ENCODE peak calls at places on chromosomes 6 and 20, in six cellular contexts. One of them, this sample, is unnamed. For H3K9me3, the result is how much of the 10 kb centered on the place peaks cover.

GRCh38 chr20:63658749-63659187 is 656 bp downstream of the RTEL1 start:
- DNase-seq in breast epithelium: no peak
- DNase-seq in uterus: no peak
- DNase-seq in spleen: peak
- DNase-seq in ovary: no peak
- DNase-seq in body of pancreas: no peak
- DNase-seq in this sample: no peak

GRCh38 chr6:160532315-160532714 is 131.8 kb downstream of the LPA start:
- DNase-seq in body of pancreas: no peak
- DNase-seq in breast epithelium: no peak
- DNase-seq in ovary: no peak
- DNase-seq in uterus: no peak
- DNase-seq in spleen: no peak
- DNase-seq in this sample: no peak

GRCh38 chr6:79546186-79546585 is 9.0 kb upstream of the LCA5 start:
- DNase-seq in ovary: no peak
- DNase-seq in uterus: peak
- DNase-seq in body of pancreas: no peak
- DNase-seq in breast epithelium: no peak
- DNase-seq in spleen: no peak
- DNase-seq in this sample: no peak

GRCh38 chr20:53517146-53517545 is 76.5 kb downstream of the ZNF217 start:
- DNase-seq in breast epithelium: no peak
- DNase-seq in spleen: no peak
- DNase-seq in uterus: no peak
- DNase-seq in body of pancreas: no peak
- DNase-seq in ovary: no peak
- DNase-seq in this sample: peak

GRCh38 chr20:46852313-46852712 is 42.3 kb upstream of the EYA2 start:
- DNase-seq in body of pancreas: no peak
- DNase-seq in spleen: no peak
- DNase-seq in breast epithelium: no peak
- DNase-seq in uterus: no peak
- DNase-seq in ovary: no peak
- DNase-seq in this sample: no peak

GRCh38 chr6:145699462-145699861 is 35.9 kb downstream of the EPM2A start:
- DNase-seq in breast epithelium: no peak
- DNase-seq in spleen: no peak
- DNase-seq in uterus: no peak
- DNase-seq in ovary: no peak
- DNase-seq in body of pancreas: no peak
- DNase-seq in this sample: no peak

GRCh38 chr6:158011478-158011920 is 29.8 kb downstream of the SYNJ2 start:
- DNase-seq in uterus: peak
- DNase-seq in body of pancreas: no peak
- DNase-seq in spleen: peak
- DNase-seq in breast epithelium: no peak
- DNase-seq in ovary: no peak
- DNase-seq in this sample: no peak

GRCh38 chr20:19021406-19022117 is 190.9 kb upstream of the SLC24A3 start:
- DNase-seq in ovary: no peak
- DNase-seq in breast epithelium: no peak
- DNase-seq in uterus: no peak
- DNase-seq in spleen: no peak
- DNase-seq in body of pancreas: no peak
- DNase-seq in this sample: no peak

GRCh38 chr20:58553166-58553696 is 38.0 kb upstream of the APCDD1L start:
- DNase-seq in spleen: no peak
- DNase-seq in breast epithelium: no peak
- DNase-seq in body of pancreas: no peak
- DNase-seq in uterus: no peak
- DNase-seq in ovary: no peak
- DNase-seq in this sample: no peak

GRCh38 chr6:133447924-133448323 is 206.8 kb downstream of the EYA4 start:
- DNase-seq in body of pancreas: no peak
- DNase-seq in spleen: no peak
- DNase-seq in uterus: no peak
- DNase-seq in breast epithelium: no peak
- DNase-seq in ovary: no peak
- DNase-seq in this sample: no peak

GRCh38 chr6:133467231-133467981 is 226.2 kb downstream of the EYA4 start:
- DNase-seq in uterus: no peak
- DNase-seq in ovary: no peak
- DNase-seq in spleen: no peak
- DNase-seq in body of pancreas: no peak
- DNase-seq in breast epithelium: no peak
- DNase-seq in this sample: no peak

GRCh38 chr20:49319204-49319809 is 41.5 kb upstream of the ZNFX1 start:
- DNase-seq in breast epithelium: no peak
- DNase-seq in uterus: no peak
- DNase-seq in ovary: no peak
- DNase-seq in body of pancreas: no peak
- DNase-seq in spleen: no peak
- DNase-seq in this sample: no peak

GRCh38 chr6:63573899-63574553 is 1.7 kb downstream of the LOC128125822 start:
- DNase-seq in uterus: no peak
- DNase-seq in body of pancreas: peak
- DNase-seq in ovary: no peak
- DNase-seq in spleen: no peak
- DNase-seq in breast epithelium: no peak
- DNase-seq in this sample: peak

GRCh38 chr6:3230275-3231212 is 3.1 kb upstream of the TUBB2B start:
- DNase-seq in uterus: no peak
- DNase-seq in body of pancreas: no peak
- DNase-seq in breast epithelium: no peak
- DNase-seq in ovary: no peak
- DNase-seq in spleen: no peak
- DNase-seq in this sample: no peak

GRCh38 chr6:47477497-47478232 is at the start of gene CD2AP:
- DNase-seq in uterus: peak
- DNase-seq in ovary: peak
- DNase-seq in body of pancreas: peak
- DNase-seq in spleen: peak
- DNase-seq in breast epithelium: peak
- DNase-seq in this sample: peak

GRCh38 chr6:110537208-110538123 is 61.1 kb upstream of the SLC22A16 start:
- DNase-seq in body of pancreas: no peak
- DNase-seq in uterus: no peak
- DNase-seq in breast epithelium: no peak
- DNase-seq in spleen: no peak
- DNase-seq in ovary: no peak
- DNase-seq in this sample: no peak

GRCh38 chr20:62308102-62308822 is 5.5 kb downstream of the ADRM1 start:
- DNase-seq in ovary: no peak
- DNase-seq in spleen: no peak
- DNase-seq in body of pancreas: no peak
- DNase-seq in uterus: no peak
- DNase-seq in breast epithelium: no peak
- DNase-seq in this sample: no peak

GRCh38 chr20:62358171-62358719 is 8.9 kb downstream of the LAMA5 start:
- DNase-seq in ovary: no peak
- DNase-seq in body of pancreas: peak
- DNase-seq in uterus: peak
- DNase-seq in breast epithelium: no peak
- DNase-seq in spleen: no peak
- DNase-seq in this sample: no peak

GRCh38 chr20:1122388-1123315 is 4.2 kb downstream of the PSMF1 start:
- DNase-seq in ovary: no peak
- DNase-seq in breast epithelium: no peak
- DNase-seq in spleen: no peak
- DNase-seq in body of pancreas: peak
- DNase-seq in uterus: no peak
- DNase-seq in this sample: peak
- TF ChIP-seq POLR2A in ovary: no peak
- TF ChIP-seq POLR2A in breast epithelium: no peak
- TF ChIP-seq POLR2A in spleen: no peak
- TF ChIP-seq POLR2A in body of pancreas: no peak
- TF ChIP-seq POLR2A in uterus: no peak
- TF ChIP-seq POLR2A in this sample: no peak

DNA sequence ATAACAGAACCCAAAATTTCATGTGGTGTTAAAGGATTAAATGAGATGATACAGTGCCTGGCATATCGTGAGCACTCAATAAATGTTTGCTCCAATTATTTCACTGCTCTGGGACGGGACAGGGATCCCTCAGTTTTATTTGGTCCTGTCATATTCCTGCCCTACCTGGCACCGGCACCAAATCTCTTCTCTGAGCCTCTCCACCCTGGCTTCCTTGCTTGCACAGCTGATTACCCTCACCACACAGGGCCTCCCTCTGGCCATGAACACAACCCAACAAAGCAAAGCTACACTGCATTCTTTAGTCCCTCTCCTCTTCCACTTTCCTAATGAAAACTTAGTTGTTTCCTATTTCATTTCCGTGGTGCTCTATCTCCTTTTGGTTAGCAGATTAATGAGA is 16.4 kb downstream of the CHD6 start:
- DNase-seq in uterus: no peak
- DNase-seq in body of pancreas: no peak
- DNase-seq in spleen: no peak
- DNase-seq in breast epithelium: no peak
- DNase-seq in ovary: no peak
- DNase-seq in this sample: no peak
- H3K9me3 ChIP-seq in uterus: under half
- H3K9me3 ChIP-seq in body of pancreas: under half
- H3K9me3 ChIP-seq in spleen: under half
- H3K9me3 ChIP-seq in breast epithelium: under half
- H3K9me3 ChIP-seq in ovary: under half
- H3K9me3 ChIP-seq in this sample: under half

GRCh38 chr20:6017467-6017866 is 36.4 kb downstream of the LRRN4 start:
- DNase-seq in uterus: no peak
- DNase-seq in breast epithelium: no peak
- DNase-seq in ovary: no peak
- DNase-seq in body of pancreas: no peak
- DNase-seq in spleen: no peak
- DNase-seq in this sample: no peak

GRCh38 chr20:6014957-6015356 is 38.9 kb downstream of the LRRN4 start:
- DNase-seq in breast epithelium: no peak
- DNase-seq in spleen: no peak
- DNase-seq in body of pancreas: no peak
- DNase-seq in uterus: no peak
- DNase-seq in ovary: no peak
- DNase-seq in this sample: no peak

GRCh38 chr20:6012166-6012565 is 41.7 kb downstream of the LRRN4 start:
- DNase-seq in body of pancreas: no peak
- DNase-seq in uterus: no peak
- DNase-seq in spleen: no peak
- DNase-seq in breast epithelium: no peak
- DNase-seq in ovary: no peak
- DNase-seq in this sample: no peak

GRCh38 chr20:6014017-6014416 is 39.8 kb downstream of the LRRN4 start:
- DNase-seq in body of pancreas: no peak
- DNase-seq in ovary: no peak
- DNase-seq in breast epithelium: no peak
- DNase-seq in spleen: no peak
- DNase-seq in uterus: no peak
- DNase-seq in this sample: no peak

DNA sequence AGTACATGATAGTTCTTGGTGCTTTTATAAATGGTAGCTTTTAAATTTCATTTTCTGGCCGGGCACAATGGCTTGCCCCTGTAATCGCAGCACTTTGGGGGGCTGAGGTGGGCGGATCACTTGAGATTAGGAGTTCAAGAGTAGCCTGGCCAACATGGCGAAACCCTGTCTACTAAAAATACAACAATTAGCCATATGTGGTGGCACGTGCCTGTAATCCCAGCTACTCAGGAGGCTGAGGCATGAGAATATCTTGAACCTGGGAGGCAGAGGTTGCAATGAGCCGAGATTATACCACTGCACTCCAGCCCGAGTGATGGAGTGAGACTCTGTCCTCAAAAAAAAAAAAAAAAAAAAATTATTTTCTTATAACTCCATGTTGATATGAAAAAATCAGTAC is 36.0 kb downstream of the LRRN4 start:
- DNase-seq in breast epithelium: no peak
- DNase-seq in ovary: no peak
- DNase-seq in uterus: no peak
- DNase-seq in spleen: no peak
- DNase-seq in body of pancreas: no peak
- DNase-seq in this sample: no peak
- TF ChIP-seq POLR2A in breast epithelium: no peak
- TF ChIP-seq POLR2A in ovary: no peak
- TF ChIP-seq POLR2A in uterus: no peak
- TF ChIP-seq POLR2A in spleen: no peak
- TF ChIP-seq POLR2A in body of pancreas: no peak
- TF ChIP-seq POLR2A in this sample: no peak

DNA sequence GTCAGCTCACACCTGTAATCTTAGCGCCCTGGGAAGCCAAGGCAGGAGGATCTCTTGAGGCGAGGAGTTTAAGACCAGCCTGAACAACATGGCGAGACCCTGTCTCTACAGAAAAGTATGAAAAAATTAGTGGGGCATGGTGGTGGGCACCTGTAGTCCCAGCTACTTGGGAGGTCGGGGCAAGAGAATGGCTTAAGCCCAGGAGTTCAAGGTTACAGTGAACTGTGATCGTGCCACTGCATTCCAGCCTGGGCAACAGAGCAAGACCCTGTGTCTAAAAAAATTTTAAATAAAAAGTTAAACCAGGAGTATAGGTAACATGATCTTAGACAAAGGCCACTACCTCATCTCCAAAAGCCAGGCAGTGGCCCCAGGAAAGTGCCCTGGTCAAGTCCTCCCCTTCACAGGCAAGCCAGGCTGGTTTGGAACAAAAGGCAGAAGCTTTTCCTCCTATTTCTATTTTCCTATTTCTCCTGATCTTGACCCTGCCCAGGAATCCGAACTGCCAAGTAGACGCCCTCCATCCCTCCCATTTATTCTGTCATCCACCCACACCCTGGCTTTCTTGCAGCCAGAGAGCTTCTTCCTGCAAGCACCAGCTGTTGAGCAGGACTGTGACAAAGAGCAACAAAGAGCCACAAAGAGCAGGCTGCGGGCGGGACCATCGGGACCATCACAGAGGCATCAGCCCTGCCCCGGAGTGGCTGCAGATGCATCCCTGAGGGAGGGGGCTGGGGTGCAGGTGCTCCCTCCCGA is 149.9 kb upstream of the AFDN start:
- DNase-seq in spleen: no peak
- DNase-seq in breast epithelium: no peak
- DNase-seq in body of pancreas: no peak
- DNase-seq in ovary: no peak
- DNase-seq in uterus: no peak
- DNase-seq in this sample: peak
- H3K9me3 ChIP-seq in spleen: under half
- H3K9me3 ChIP-seq in breast epithelium: under half
- H3K9me3 ChIP-seq in body of pancreas: under half
- H3K9me3 ChIP-seq in ovary: under half
- H3K9me3 ChIP-seq in uterus: under half
- H3K9me3 ChIP-seq in this sample: under half

GRCh38 chr6:44307217-44307616 is 5.9 kb downstream of the AARS2 start:
- DNase-seq in body of pancreas: no peak
- DNase-seq in spleen: no peak
- DNase-seq in breast epithelium: no peak
- DNase-seq in uterus: no peak
- DNase-seq in ovary: no peak
- DNase-seq in this sample: no peak
- TF ChIP-seq POLR2A in body of pancreas: no peak
- TF ChIP-seq POLR2A in spleen: no peak
- TF ChIP-seq POLR2A in breast epithelium: no peak
- TF ChIP-seq POLR2A in uterus: no peak
- TF ChIP-seq POLR2A in ovary: no peak
- TF ChIP-seq POLR2A in this sample: no peak

GRCh38 chr20:55937283-55937682 is 68.0 kb downstream of the CBLN4 start:
- DNase-seq in breast epithelium: no peak
- DNase-seq in ovary: no peak
- DNase-seq in uterus: no peak
- DNase-seq in body of pancreas: no peak
- DNase-seq in spleen: no peak
- DNase-seq in this sample: no peak
- H3K9me3 ChIP-seq in breast epithelium: under half
- H3K9me3 ChIP-seq in ovary: under half
- H3K9me3 ChIP-seq in uterus: under half
- H3K9me3 ChIP-seq in body of pancreas: under half
- H3K9me3 ChIP-seq in spleen: under half
- H3K9me3 ChIP-seq in this sample: under half

This sample was measured in transverse colon.